ENCODE peak calls at places on chromosomes 4 and X, in four cellular contexts. U is H1, E is K562, J is GM12878. N is an unnamed sample.
A peak's percentile ranks its signal among the peaks of the same experiment; 100 is the strongest.

GRCh38 chr4:38678078-38678477 is 14.1 kb downstream of the KLF3 start:
- DNase-seq in U (no peak), J (no peak), E (no peak), N (peak; percentile 100)

GRCh38 chrX:118392726-118393125 is 46.8 kb downstream of the WDR44 start:
- DNase-seq in J (no peak), E (no peak), U (no peak), N (peak; percentile 37)

GRCh38 chrX:1313788-1314187 is 22.8 kb upstream of the IL3RA start:
- DNase-seq in J (no peak), U (no peak), E (no peak), N (no peak)

GRCh38 chr4:6967846-6968340 is 58.3 kb downstream of the TBC1D14 start:
- DNase-seq in E (no peak), U (no peak), J (no peak), N (no peak)

GRCh38 chrX:139077303-139078131 is 366.0 kb upstream of the FGF13 start:
- DNase-seq in U (no peak), J (no peak), E (no peak), N (no peak)

GRCh38 chr4:138178566-138178965 is 63.6 kb downstream of the SLC7A11 start:
- DNase-seq in J (no peak), E (no peak), U (no peak), N (peak; percentile 51)

GRCh38 chr4:19375931-19376330 is 875.8 kb upstream of the SLIT2 start:
- DNase-seq in U (no peak), E (no peak), J (no peak), N (peak; percentile 45)

GRCh38 chr4:150078996-150079581 is 844 bp downstream of the DCLK2 start:
- DNase-seq in J (no peak), E (no peak), U (peak; percentile 21), N (peak; percentile 40)

GRCh38 chr4:73573794-73574528 is 46.3 kb downstream of the RASSF6 start:
- DNase-seq in U (peak; percentile 70), E (peak; percentile 16), J (peak; percentile 51), N (peak; percentile 82)

GRCh38 chr4:123599061-123599919 is 202.7 kb downstream of the SPRY1 start:
- DNase-seq in U (no peak), E (no peak), J (no peak), N (peak; percentile 53)

GRCh38 chrX:97252111-97252510 is 368.4 kb downstream of the RPA4 start:
- DNase-seq in E (no peak), U (no peak), J (no peak), N (no peak)

GRCh38 chr4:25238052-25238451 is 4.2 kb downstream of the PI4K2B start:
- DNase-seq in U (no peak), E (no peak), J (no peak), N (peak; percentile 7)

GRCh38 chrX:139692908-139693307 is 15.1 kb downstream of the MCF2 start:
- DNase-seq in E (no peak), U (no peak), J (no peak), N (no peak)

GRCh38 chr4:181261279-181261678 is 981.9 kb upstream of the TENM3 start:
- DNase-seq in J (no peak), U (no peak), E (no peak), N (peak; percentile 32)

GRCh38 chrX:1265061-1265460 is 3.6 kb upstream of the CSF2RA start:
- DNase-seq in E (no peak), U (no peak), J (no peak), N (no peak)

GRCh38 chr4:83728191-83728590 is 192.3 kb downstream of the GPAT3 start:
- DNase-seq in E (no peak), U (no peak), J (no peak), N (no peak)

GRCh38 chr4:109433281-109434006 is at the start of gene SEC24B:
- DNase-seq in E (peak; percentile 85), U (no peak), J (peak; percentile 43), N (peak; percentile 62)

GRCh38 chrX:149493567-149494562 is 11.2 kb downstream of the IDS start:
- DNase-seq in U (no peak), J (no peak), E (peak; percentile 14), N (no peak)

GRCh38 chr4:189117426-189117825 is 823.2 kb upstream of the FRG1 start:
- DNase-seq in J (no peak), E (no peak), U (no peak), N (peak; percentile 13)

GRCh38 chr4:13329963-13330362 is 154.2 kb downstream of the RAB28 start:
- DNase-seq in E (no peak), U (no peak), J (peak; percentile 11), N (peak; percentile 60)

GRCh38 chrX:115452256-115452655 is 108.7 kb upstream of the PLS3 start:
- DNase-seq in J (no peak), E (no peak), U (no peak), N (no peak)

GRCh38 chr4:76620723-76621463 is 185.9 kb downstream of the SHROOM3 start:
- DNase-seq in E (no peak), U (no peak), J (no peak), N (no peak)

GRCh38 chrX:117752745-117753144 is 363.9 kb downstream of the KLHL13 start:
- DNase-seq in E (no peak), J (no peak), U (no peak), N (no peak)

GRCh38 chr4:182369211-182369610 is 126.0 kb downstream of the TENM3 start:
- DNase-seq in J (no peak), E (no peak), U (no peak), N (peak; percentile 62)

GRCh38 chr4:20288846-20289512 is 37.3 kb downstream of the SLIT2 start:
- DNase-seq in E (no peak), J (no peak), U (no peak), N (peak; percentile 47)

GRCh38 chr4:20019310-20020015 is 232.2 kb upstream of the SLIT2 start:
- DNase-seq in J (no peak), U (no peak), E (no peak), N (peak; percentile 55)

GRCh38 chr4:77110707-77111106 is 34.9 kb upstream of the CCNI start:
- DNase-seq in J (no peak), E (no peak), U (no peak), N (no peak)

GRCh38 chr4:115629270-115629669 is 515.9 kb upstream of the NDST4 start:
- DNase-seq in J (no peak), E (no peak), U (no peak), N (no peak)

GRCh38 chrX:2549874-2550273 is 49.1 kb upstream of the DHRSX start:
- DNase-seq in J (no peak), E (no peak), U (no peak), N (no peak)

GRCh38 chrX:130108647-130109428 is 1.5 kb downstream of the ELF4 start:
- DNase-seq in J (no peak), U (no peak), E (peak; percentile 58), N (no peak)

GRCh38 chr4:80417019-80417418 is 81.5 kb downstream of the CFAP299 start:
- DNase-seq in J (no peak), U (no peak), E (no peak), N (no peak)

GRCh38 chrX:84175943-84176342 is 12.1 kb downstream of the RPS6KA6 start:
- DNase-seq in U (no peak), J (no peak), E (no peak), N (no peak)

GRCh38 chr4:159376289-159376688 is 273.4 kb downstream of the RAPGEF2 start:
- DNase-seq in J (no peak), E (no peak), U (no peak), N (no peak)
- H3K4me1 ChIP-seq in J (no peaks in the 10 kb centered on the region), E (no peaks in the 10 kb centered on the region), U (no peaks in the 10 kb centered on the region), N (peaks cover 2% of the 10 kb centered on the region)

GRCh38 chr4:30535255-30535654 is 184.9 kb upstream of the PCDH7 start:
- DNase-seq in J (no peak), E (no peak), U (no peak), N (no peak)

GRCh38 chr4:30538794-30539193 is 181.4 kb upstream of the PCDH7 start:
- DNase-seq in U (no peak), J (no peak), E (no peak), N (no peak)

GRCh38 chr4:30543057-30543456 is 177.1 kb upstream of the PCDH7 start:
- DNase-seq in U (no peak), E (no peak), J (no peak), N (no peak)

GRCh38 chr4:30536231-30536630 is 183.9 kb upstream of the PCDH7 start:
- DNase-seq in J (no peak), E (no peak), U (no peak), N (peak; percentile 0)

GRCh38 chr4:30537462-30537861 is 182.7 kb upstream of the PCDH7 start:
- DNase-seq in E (no peak), U (no peak), J (no peak), N (peak; percentile 80)
- TF ChIP-seq CHD1 in E (no peak), U (no peak), J (no peak), N (no peak)

GRCh38 chr4:1363540-1363939 is 16.5 kb downstream of the UVSSA start:
- DNase-seq in J (no peak), E (no peak), U (no peak), N (no peak)
- H3K4me1 ChIP-seq in J (no peaks in the 10 kb centered on the region), E (no peaks in the 10 kb centered on the region), U (no peaks in the 10 kb centered on the region), N (peaks cover 2% of the 10 kb centered on the region)

GRCh38 chr4:110666030-110666429 is 43.2 kb upstream of the PITX2 start:
- DNase-seq in E (no peak), J (no peak), U (no peak), N (no peak)
- TF ChIP-seq CHD1 in E (no peak), J (no peak), U (no peak), N (no peak)

DNA sequence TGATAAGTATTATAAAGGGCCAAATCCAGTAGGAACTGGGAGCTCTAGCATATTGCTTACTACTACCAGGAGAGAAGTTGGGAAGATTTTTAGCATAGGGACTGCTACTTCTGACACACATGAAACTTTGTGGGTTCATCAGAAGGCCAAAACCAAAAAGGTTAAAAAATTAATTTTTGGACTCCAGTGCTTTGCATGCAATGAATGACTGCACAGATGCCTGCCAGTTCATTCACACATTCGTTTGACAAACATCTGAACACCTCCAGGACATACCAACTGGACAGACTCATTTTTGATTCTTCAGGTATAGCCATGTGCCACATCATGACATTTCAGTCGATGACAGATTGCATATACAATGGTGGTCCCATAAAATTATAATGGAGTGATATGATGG is 79.8 kb downstream of the MID1IP1 start:
- DNase-seq in E (no peak), J (no peak), U (no peak), N (no peak)
- H3K4me1 ChIP-seq in E (peaks cover 5% of the 10 kb centered on the region), J (peaks cover 14% of the 10 kb centered on the region), U (peaks cover 2% of the 10 kb centered on the region), N (no peaks in the 10 kb centered on the region)

GRCh38 chr4:101357751-101358150 is 10.4 kb upstream of the PPP3CA start:
- DNase-seq in E (no peak), J (no peak), U (no peak), N (peak; percentile 28)

GRCh38 chr4:101355246-101355645 is 7.9 kb upstream of the PPP3CA start:
- DNase-seq in J (no peak), U (no peak), E (no peak), N (no peak)

GRCh38 chr4:101355767-101356702 is 8.7 kb upstream of the PPP3CA start:
- DNase-seq in E (no peak), U (no peak), J (no peak), N (peak; percentile 92)

GRCh38 chr4:101356928-101357327 is 9.6 kb upstream of the PPP3CA start:
- DNase-seq in E (no peak), J (no peak), U (no peak), N (peak; percentile 95)
- TF ChIP-seq CHD1 in E (no peak), J (no peak), U (no peak), N (no peak)

GRCh38 chr4:175996231-175996630 is 69.4 kb upstream of the WDR17 start:
- DNase-seq in U (no peak), J (no peak), E (no peak), N (no peak)
- H3K4me1 ChIP-seq in U (peaks cover 3% of the 10 kb centered on the region), J (no peaks in the 10 kb centered on the region), E (no peaks in the 10 kb centered on the region), N (no peaks in the 10 kb centered on the region)

GRCh38 chr4:178185517-178185916 is 743.3 kb upstream of the AGA start:
- DNase-seq in E (no peak), J (no peak), U (no peak), N (no peak)
- TF ChIP-seq CHD1 in E (no peak), J (no peak), U (no peak), N (no peak)

GRCh38 chr4:168636040-168636439 is 139.2 kb downstream of the PALLD start:
- DNase-seq in U (no peak), J (no peak), E (no peak), N (no peak)
- H3K4me1 ChIP-seq in U (peaks cover 13% of the 10 kb centered on the region), J (no peaks in the 10 kb centered on the region), E (no peaks in the 10 kb centered on the region), N (peaks cover 26% of the 10 kb centered on the region)

N was measured in IMR-90.